ENCODE peak calls at places on chromosome 1, in five cellular contexts. L is heart left ventricle, F is stomach, E is tibial nerve, B is body of pancreas. A is an unnamed sample.

GRCh38 chr1:7436056-7437005 is 334.8 kb upstream of the VAMP3 start:
- DNase-seq in L (no peak), F (no peak), E (no peak), B (no peak), A (no peak)

GRCh38 chr1:79197421-79197820 is 190.9 kb upstream of the ADGRL4 start:
- DNase-seq in L (no peak), F (no peak), E (peak; percentile 18), B (no peak), A (no peak)

GRCh38 chr1:51755437-51755836 is 123.1 kb downstream of the NRDC start:
- DNase-seq in L (no peak), F (no peak), E (no peak), B (no peak), A (no peak)

GRCh38 chr1:223207293-223208066 is 64.4 kb upstream of the TLR5 start:
- DNase-seq in L (no peak), F (no peak), E (no peak), B (no peak), A (no peak)

GRCh38 chr1:12161662-12162458 is 4.9 kb upstream of the TNFRSF1B start:
- DNase-seq in L (peak; percentile 94), F (peak; percentile 93), E (peak; percentile 77), B (peak; percentile 58), A (peak; percentile 93)

GRCh38 chr1:14968251-14968812 is 185.2 kb upstream of the TMEM51 start:
- DNase-seq in L (no peak), F (no peak), E (peak; percentile 26), B (no peak), A (no peak)

GRCh38 chr1:155485945-155486344 is 76.7 kb downstream of the ASH1L start:
- DNase-seq in L (no peak), F (no peak), E (no peak), B (no peak), A (no peak)

GRCh38 chr1:100463809-100464424 is 74.0 kb upstream of the GPR88 start:
- DNase-seq in L (peak; percentile 70), F (peak; percentile 63), E (peak; percentile 47), B (peak; percentile 40), A (peak; percentile 74)

GRCh38 chr1:193729429-193729828 is 543.0 kb upstream of the B3GALT2 start:
- DNase-seq in L (no peak), F (no peak), E (no peak), B (no peak), A (no peak)

GRCh38 chr1:16979475-16980327 is 719 bp downstream of the MFAP2 start:
- DNase-seq in L (no peak), F (no peak), E (no peak), B (no peak), A (no peak)

GRCh38 chr1:166489670-166490436 is 323.1 kb upstream of the FAM78B start:
- DNase-seq in L (peak; percentile 53), F (no peak), E (no peak), B (no peak), A (no peak)

GRCh38 chr1:37073752-37074151 is 39.4 kb upstream of the GRIK3 start:
- DNase-seq in L (no peak), F (no peak), E (no peak), B (no peak), A (no peak)

GRCh38 chr1:189779034-189779433 is 698.6 kb downstream of the BRINP3 start:
- DNase-seq in L (no peak), F (no peak), E (no peak), B (no peak), A (no peak)

GRCh38 chr1:18109058-18109755 is 1.6 kb downstream of the IGSF21 start:
- DNase-seq in L (no peak), F (no peak), E (no peak), B (no peak), A (no peak)

GRCh38 chr1:48080343-48081255 is 83.4 kb upstream of the TRABD2B start:
- DNase-seq in L (no peak), F (no peak), E (no peak), B (no peak), A (no peak)

GRCh38 chr1:32128971-32129370 is 21.1 kb downstream of the KPNA6 start:
- DNase-seq in L (no peak), F (no peak), E (no peak), B (no peak), A (no peak)

GRCh38 chr1:1419812-1420653 is 1.0 kb downstream of the ANKRD65 start:
- DNase-seq in L (peak; percentile 70), F (no peak), E (no peak), B (peak; percentile 39), A (no peak)

GRCh38 chr1:48610628-48611542 is 138.9 kb upstream of the SPATA6 start:
- DNase-seq in L (peak; percentile 67), F (peak; percentile 38), E (no peak), B (no peak), A (no peak)

GRCh38 chr1:203696673-203697072 is 68.3 kb upstream of the LAX1 start:
- DNase-seq in L (no peak), F (no peak), E (no peak), B (no peak), A (no peak)

GRCh38 chr1:54857741-54858665 is 29.0 kb downstream of the DHCR24 start:
- DNase-seq in L (no peak), F (peak; percentile 23), E (no peak), B (no peak), A (peak; percentile 78)

GRCh38 chr1:187383366-187383765 is 554.6 kb downstream of the PLA2G4A start:
- DNase-seq in L (no peak), F (no peak), E (no peak), B (no peak), A (no peak)

GRCh38 chr1:225627304-225627947 is 25.5 kb downstream of the ENAH start:
- DNase-seq in L (no peak), F (peak; percentile 52), E (no peak), B (no peak), A (no peak)

GRCh38 chr1:81186271-81186670 is 614.5 kb upstream of the ADGRL2 start:
- DNase-seq in L (no peak), F (no peak), E (no peak), B (no peak), A (no peak)

DNA sequence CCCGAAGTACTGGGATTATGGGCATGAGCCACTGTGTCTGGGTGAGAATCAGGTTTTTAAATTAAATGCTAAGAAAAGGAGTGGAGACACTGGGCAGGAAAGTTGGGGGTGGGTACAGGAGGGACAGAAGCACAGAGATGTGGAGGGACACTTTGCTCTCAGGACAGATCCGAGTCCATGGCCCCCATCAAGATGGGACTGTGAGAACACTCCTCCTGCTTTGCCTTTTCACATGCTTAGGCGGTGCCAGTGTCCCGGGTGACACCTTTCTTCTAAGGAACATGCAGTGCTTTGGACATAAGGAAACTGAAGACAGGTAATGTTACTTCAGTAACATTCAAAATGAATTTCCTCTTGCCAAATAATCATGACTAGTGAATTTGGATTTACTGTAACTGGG is 16.7 kb downstream of the SLC25A33 start:
- DNase-seq in L (no peak), F (no peak), E (no peak), B (no peak), A (no peak)
- H3K27ac ChIP-seq in L (peak overlapping the region; percentile 77), F (peak overlapping the region; percentile 86), E (no peak overlapping the region), B (no peak overlapping the region), A (peak overlapping the region; percentile 83)

GRCh38 chr1:41850029-41850428 is 68.7 kb downstream of the HIVEP3 start:
- DNase-seq in L (no peak), F (no peak), E (no peak), B (no peak), A (no peak)

GRCh38 chr1:41848216-41848952 is 70.3 kb downstream of the HIVEP3 start:
- DNase-seq in L (no peak), F (no peak), E (no peak), B (no peak), A (no peak)

GRCh38 chr1:41847011-41847410 is 71.7 kb downstream of the HIVEP3 start:
- DNase-seq in L (no peak), F (no peak), E (no peak), B (no peak), A (no peak)

GRCh38 chr1:41847733-41848132 is 71.0 kb downstream of the HIVEP3 start:
- DNase-seq in L (no peak), F (no peak), E (no peak), B (no peak), A (no peak)

GRCh38 chr1:41849211-41849759 is 69.4 kb downstream of the HIVEP3 start:
- DNase-seq in L (no peak), F (no peak), E (no peak), B (no peak), A (no peak)
- H3K4me1 ChIP-seq in L (peaks cover 20% of the 10 kb centered on the region), F (no peaks in the 10 kb centered on the region), E (peaks cover 5% of the 10 kb centered on the region), B (no peaks in the 10 kb centered on the region), A (no peaks in the 10 kb centered on the region)

GRCh38 chr1:44628962-44629756 is 45.1 kb downstream of the TMEM53 start:
- DNase-seq in L (no peak), F (no peak), E (no peak), B (no peak), A (no peak)

GRCh38 chr1:44631333-44631646 is 43.0 kb downstream of the TMEM53 start:
- DNase-seq in L (no peak), F (no peak), E (peak; percentile 13), B (no peak), A (no peak)

GRCh38 chr1:44630116-44630515 is 44.2 kb downstream of the TMEM53 start:
- DNase-seq in L (no peak), F (no peak), E (no peak), B (no peak), A (no peak)

GRCh38 chr1:44632511-44633072 is 41.7 kb downstream of the TMEM53 start:
- DNase-seq in L (no peak), F (no peak), E (no peak), B (no peak), A (no peak)

DNA sequence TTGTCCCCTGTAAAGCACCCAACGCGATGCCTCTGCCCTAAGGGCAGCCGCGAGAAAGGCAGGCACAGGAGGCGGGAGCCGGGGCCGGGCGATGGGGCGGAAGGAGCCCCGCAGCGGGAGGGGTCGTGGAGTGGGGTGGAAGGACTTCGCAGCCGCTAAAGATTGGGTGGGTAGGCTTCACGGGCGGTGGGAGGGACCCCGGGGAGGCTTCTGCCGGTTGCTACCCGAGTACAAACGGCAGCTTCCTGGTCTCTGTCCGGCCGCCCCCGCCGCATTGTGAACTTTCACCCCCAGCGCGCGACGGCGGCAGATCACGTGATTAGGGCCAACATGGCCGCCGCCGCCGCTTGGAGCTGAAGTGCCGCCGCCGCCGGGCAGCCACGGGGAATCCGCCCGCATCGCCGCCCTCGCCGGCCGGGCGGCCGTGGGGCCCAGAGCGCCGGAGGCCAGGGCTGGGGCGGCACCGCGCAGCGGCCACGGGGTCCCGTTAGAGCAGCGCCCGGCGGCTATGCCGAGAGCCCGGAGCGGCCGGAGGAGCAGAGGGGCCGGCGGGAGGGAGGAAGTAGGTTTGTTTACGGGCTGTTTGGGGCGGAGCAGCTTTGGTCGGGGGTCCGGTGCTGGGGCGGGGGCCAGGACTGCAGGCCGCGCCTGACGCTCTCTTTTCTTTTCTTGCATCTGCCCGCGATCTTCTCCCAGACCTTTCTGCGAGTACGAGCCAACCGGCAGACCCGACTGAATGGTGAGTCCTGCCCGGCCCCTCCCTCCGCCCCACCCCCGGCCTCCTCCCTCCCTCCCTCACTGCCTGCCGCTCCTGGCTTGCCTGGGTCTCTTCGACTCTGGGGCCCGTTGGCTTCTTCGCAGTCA is 42.4 kb downstream of the TMEM53 start:
- DNase-seq in L (peak; percentile 96), F (peak; percentile 91), E (peak; percentile 94), B (peak; percentile 91), A (peak; percentile 91)
- TF ChIP-seq POLR2A in L (no peak), F (peak; percentile 50), E (peak; percentile 77), B (peak; percentile 86), A (peak; percentile 93)

GRCh38 chr1:153799566-153800465 is 24.6 kb downstream of the SLC27A3 start:
- DNase-seq in L (no peak), F (no peak), E (no peak), B (peak; percentile 9), A (no peak)
- H3K27ac ChIP-seq in L (no peak overlapping the region), F (no peak overlapping the region), E (no peak overlapping the region), B (no peak overlapping the region), A (peak overlapping the region; percentile 6)